ENCODE peak calls at places on chromosomes 16 and 17, in ten cellular contexts. One of them, this sample, is unnamed.

GRCh38 chr16:27313422-27314160 is at the start of gene IL4R:
- DNase-seq in pancreas: peak; percentile 86
- DNase-seq in thoracic aorta: peak; percentile 56
- DNase-seq in kidney epithelial cell: peak; percentile 73
- DNase-seq in BJ: no peak
- DNase-seq in heart left ventricle: peak; percentile 85
- DNase-seq in right lobe of liver: peak; percentile 95
- DNase-seq in HAP-1: peak; percentile 61
- DNase-seq in GM23338: peak; percentile 68
- DNase-seq in hepatocyte: peak; percentile 88
- DNase-seq in this sample: peak; percentile 87

GRCh38 chr16:10575506-10576130 is 4.8 kb downstream of the EMP2 start:
- DNase-seq in GM23338: no peak
- DNase-seq in thoracic aorta: no peak
- DNase-seq in HAP-1: no peak
- DNase-seq in kidney epithelial cell: no peak
- DNase-seq in BJ: no peak
- DNase-seq in heart left ventricle: no peak
- DNase-seq in pancreas: no peak
- DNase-seq in right lobe of liver: no peak
- DNase-seq in hepatocyte: no peak
- DNase-seq in this sample: no peak

GRCh38 chr16:1108299-1109252 is 12.5 kb upstream of the C1QTNF8 start:
- DNase-seq in right lobe of liver: peak; percentile 89
- DNase-seq in BJ: no peak
- DNase-seq in hepatocyte: no peak
- DNase-seq in thoracic aorta: no peak
- DNase-seq in pancreas: peak; percentile 90
- DNase-seq in HAP-1: peak; percentile 35
- DNase-seq in kidney epithelial cell: no peak
- DNase-seq in heart left ventricle: peak; percentile 58
- DNase-seq in GM23338: no peak
- DNase-seq in this sample: peak; percentile 86

GRCh38 chr17:14019186-14019956 is 49.9 kb upstream of the COX10 start:
- DNase-seq in HAP-1: no peak
- DNase-seq in GM23338: no peak
- DNase-seq in thoracic aorta: no peak
- DNase-seq in pancreas: no peak
- DNase-seq in BJ: no peak
- DNase-seq in hepatocyte: no peak
- DNase-seq in right lobe of liver: peak; percentile 51
- DNase-seq in kidney epithelial cell: no peak
- DNase-seq in heart left ventricle: no peak
- DNase-seq in this sample: no peak

GRCh38 chr17:54967621-54968258 is 714 bp downstream of the COX11 start:
- DNase-seq in hepatocyte: peak; percentile 50
- DNase-seq in kidney epithelial cell: no peak
- DNase-seq in GM23338: peak; percentile 22
- DNase-seq in right lobe of liver: peak; percentile 48
- DNase-seq in thoracic aorta: no peak
- DNase-seq in heart left ventricle: no peak
- DNase-seq in BJ: no peak
- DNase-seq in pancreas: no peak
- DNase-seq in HAP-1: peak; percentile 59
- DNase-seq in this sample: peak; percentile 64

GRCh38 chr17:48037036-48037881 is at the start of gene COPZ2:
- DNase-seq in thoracic aorta: peak; percentile 32
- DNase-seq in hepatocyte: peak; percentile 69
- DNase-seq in pancreas: peak; percentile 82
- DNase-seq in kidney epithelial cell: no peak
- DNase-seq in GM23338: peak; percentile 61
- DNase-seq in heart left ventricle: peak; percentile 84
- DNase-seq in HAP-1: no peak
- DNase-seq in right lobe of liver: peak; percentile 76
- DNase-seq in BJ: no peak
- DNase-seq in this sample: peak; percentile 88

GRCh38 chr16:27168790-27169189 is 34.5 kb upstream of the KDM8 start:
- DNase-seq in hepatocyte: no peak
- DNase-seq in kidney epithelial cell: no peak
- DNase-seq in GM23338: no peak
- DNase-seq in right lobe of liver: no peak
- DNase-seq in heart left ventricle: no peak
- DNase-seq in pancreas: no peak
- DNase-seq in HAP-1: no peak
- DNase-seq in BJ: no peak
- DNase-seq in thoracic aorta: no peak
- DNase-seq in this sample: no peak

GRCh38 chr17:31535581-31535981 is 144.1 kb downstream of the RAB11FIP4 start:
- DNase-seq in right lobe of liver: no peak
- DNase-seq in kidney epithelial cell: no peak
- DNase-seq in thoracic aorta: no peak
- DNase-seq in HAP-1: no peak
- DNase-seq in GM23338: no peak
- DNase-seq in hepatocyte: no peak
- DNase-seq in pancreas: no peak
- DNase-seq in BJ: no peak
- DNase-seq in heart left ventricle: no peak
- DNase-seq in this sample: no peak

DNA sequence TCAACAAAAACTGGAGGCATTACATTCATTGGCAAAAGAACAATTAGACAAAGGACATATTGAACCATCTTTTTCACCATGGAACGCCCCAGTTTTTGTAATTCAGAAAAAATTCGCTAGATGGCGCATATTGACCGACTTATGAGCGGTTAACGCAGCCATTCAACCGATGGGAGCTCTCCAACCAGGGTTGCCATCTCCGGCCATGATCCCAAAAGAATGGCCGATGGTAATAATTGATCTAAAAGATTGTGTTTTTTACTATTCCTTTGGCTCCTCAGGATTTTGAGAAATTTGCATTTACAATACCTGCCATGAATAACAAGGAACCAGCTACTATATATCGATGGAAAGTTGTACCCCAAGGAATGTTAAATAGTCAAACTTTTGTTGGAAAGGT is 21.4 kb downstream of the ALOX15B start:
- DNase-seq in kidney epithelial cell: no peak
- DNase-seq in right lobe of liver: no peak
- DNase-seq in hepatocyte: peak; percentile 87
- DNase-seq in thoracic aorta: no peak
- DNase-seq in heart left ventricle: no peak
- DNase-seq in GM23338: peak; percentile 91
- DNase-seq in BJ: peak; percentile 8
- DNase-seq in HAP-1: peak; percentile 82
- DNase-seq in pancreas: no peak
- DNase-seq in this sample: peak; percentile 79
- H3K27me3 ChIP-seq in kidney epithelial cell: peaks cover 53% of the 10 kb centered on the region
- H3K27me3 ChIP-seq in right lobe of liver: no peaks in the 10 kb centered on the region
- H3K27me3 ChIP-seq in hepatocyte: peaks cover 25% of the 10 kb centered on the region
- H3K27me3 ChIP-seq in thoracic aorta: peaks cover 11% of the 10 kb centered on the region
- H3K27me3 ChIP-seq in heart left ventricle: peaks cover 71% of the 10 kb centered on the region
- H3K27me3 ChIP-seq in GM23338: peaks cover 74% of the 10 kb centered on the region
- H3K27me3 ChIP-seq in BJ: peaks cover 40% of the 10 kb centered on the region
- H3K27me3 ChIP-seq in HAP-1: peaks cover 20% of the 10 kb centered on the region
- H3K27me3 ChIP-seq in pancreas: no peaks in the 10 kb centered on the region
- H3K27me3 ChIP-seq in this sample: peaks cover 46% of the 10 kb centered on the region

GRCh38 chr17:77809814-77810213 is 148.7 kb upstream of the TNRC6C start:
- DNase-seq in heart left ventricle: no peak
- DNase-seq in right lobe of liver: no peak
- DNase-seq in kidney epithelial cell: no peak
- DNase-seq in thoracic aorta: no peak
- DNase-seq in pancreas: no peak
- DNase-seq in BJ: no peak
- DNase-seq in GM23338: no peak
- DNase-seq in HAP-1: no peak
- DNase-seq in hepatocyte: no peak
- DNase-seq in this sample: no peak

GRCh38 chr17:77807051-77807745 is 151.3 kb upstream of the TNRC6C start:
- DNase-seq in BJ: no peak
- DNase-seq in right lobe of liver: no peak
- DNase-seq in pancreas: no peak
- DNase-seq in GM23338: no peak
- DNase-seq in heart left ventricle: peak; percentile 8
- DNase-seq in thoracic aorta: no peak
- DNase-seq in hepatocyte: no peak
- DNase-seq in HAP-1: no peak
- DNase-seq in kidney epithelial cell: no peak
- DNase-seq in this sample: no peak

GRCh38 chr17:77810536-77810935 is 148.0 kb upstream of the TNRC6C start:
- DNase-seq in GM23338: no peak
- DNase-seq in BJ: no peak
- DNase-seq in kidney epithelial cell: no peak
- DNase-seq in thoracic aorta: no peak
- DNase-seq in pancreas: no peak
- DNase-seq in heart left ventricle: peak; percentile 61
- DNase-seq in right lobe of liver: no peak
- DNase-seq in HAP-1: peak; percentile 57
- DNase-seq in hepatocyte: no peak
- DNase-seq in this sample: peak; percentile 69

GRCh38 chr17:77808663-77809425 is 149.7 kb upstream of the TNRC6C start:
- DNase-seq in hepatocyte: no peak
- DNase-seq in pancreas: no peak
- DNase-seq in heart left ventricle: peak; percentile 13
- DNase-seq in BJ: no peak
- DNase-seq in right lobe of liver: no peak
- DNase-seq in kidney epithelial cell: no peak
- DNase-seq in thoracic aorta: no peak
- DNase-seq in GM23338: no peak
- DNase-seq in HAP-1: no peak
- DNase-seq in this sample: no peak

DNA sequence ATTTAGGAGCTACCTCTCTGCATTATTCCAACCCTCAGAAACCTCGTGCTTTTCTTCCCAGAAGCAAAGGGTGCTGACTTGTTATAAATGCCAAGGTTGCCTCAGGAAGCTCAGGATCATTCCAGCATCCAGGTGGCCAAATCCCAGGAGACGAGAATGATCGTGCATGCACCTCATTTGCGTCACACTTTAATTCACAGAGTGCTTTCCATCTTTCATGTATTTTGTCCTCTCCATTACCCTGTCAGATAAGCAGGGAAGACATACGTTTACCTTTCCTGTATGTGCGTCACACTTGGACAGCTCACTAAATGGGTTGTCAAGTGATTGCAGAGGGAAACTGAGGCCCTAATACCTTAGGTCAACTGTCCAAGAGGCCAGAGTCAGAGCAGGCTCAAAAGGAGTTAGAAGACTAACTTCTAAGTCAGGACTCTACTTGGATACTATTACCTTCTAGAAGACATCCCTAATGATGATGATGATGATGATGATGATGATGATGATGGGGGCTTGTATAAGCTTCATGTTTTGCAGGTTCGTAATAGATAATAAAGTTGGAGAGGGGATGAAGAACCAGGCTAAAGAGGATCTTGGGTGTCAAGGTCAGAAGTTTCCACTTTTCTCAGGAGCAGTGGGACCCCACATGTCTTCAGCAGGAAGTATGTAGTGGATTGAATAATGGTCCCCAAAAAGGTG is 150.6 kb upstream of the TNRC6C start:
- DNase-seq in kidney epithelial cell: no peak
- DNase-seq in thoracic aorta: no peak
- DNase-seq in right lobe of liver: no peak
- DNase-seq in BJ: no peak
- DNase-seq in GM23338: no peak
- DNase-seq in hepatocyte: no peak
- DNase-seq in pancreas: no peak
- DNase-seq in HAP-1: no peak
- DNase-seq in heart left ventricle: no peak
- DNase-seq in this sample: no peak
- H3K27me3 ChIP-seq in kidney epithelial cell: peaks cover 17% of the 10 kb centered on the region
- H3K27me3 ChIP-seq in thoracic aorta: no peaks in the 10 kb centered on the region
- H3K27me3 ChIP-seq in right lobe of liver: no peaks in the 10 kb centered on the region
- H3K27me3 ChIP-seq in BJ: peaks cover 1% of the 10 kb centered on the region
- H3K27me3 ChIP-seq in GM23338: no peaks in the 10 kb centered on the region
- H3K27me3 ChIP-seq in hepatocyte: peaks cover under 1% of the 10 kb centered on the region
- H3K27me3 ChIP-seq in pancreas: no peaks in the 10 kb centered on the region
- H3K27me3 ChIP-seq in HAP-1: peaks cover 3% of the 10 kb centered on the region
- H3K27me3 ChIP-seq in heart left ventricle: no peaks in the 10 kb centered on the region
- H3K27me3 ChIP-seq in this sample: peaks cover 11% of the 10 kb centered on the region

GRCh38 chr17:74644419-74644818 is 20.9 kb upstream of the CD300E start:
- DNase-seq in hepatocyte: no peak
- DNase-seq in BJ: no peak
- DNase-seq in kidney epithelial cell: no peak
- DNase-seq in pancreas: no peak
- DNase-seq in heart left ventricle: no peak
- DNase-seq in GM23338: no peak
- DNase-seq in thoracic aorta: no peak
- DNase-seq in right lobe of liver: no peak
- DNase-seq in HAP-1: no peak
- DNase-seq in this sample: no peak

GRCh38 chr17:74643826-74644225 is 20.3 kb upstream of the CD300E start:
- DNase-seq in BJ: no peak
- DNase-seq in thoracic aorta: no peak
- DNase-seq in GM23338: no peak
- DNase-seq in right lobe of liver: no peak
- DNase-seq in hepatocyte: no peak
- DNase-seq in HAP-1: no peak
- DNase-seq in kidney epithelial cell: no peak
- DNase-seq in heart left ventricle: no peak
- DNase-seq in pancreas: no peak
- DNase-seq in this sample: no peak

GRCh38 chr17:74645010-74645409 is 21.5 kb upstream of the CD300E start:
- DNase-seq in kidney epithelial cell: no peak
- DNase-seq in thoracic aorta: no peak
- DNase-seq in pancreas: no peak
- DNase-seq in hepatocyte: no peak
- DNase-seq in heart left ventricle: no peak
- DNase-seq in BJ: no peak
- DNase-seq in HAP-1: no peak
- DNase-seq in right lobe of liver: no peak
- DNase-seq in GM23338: no peak
- DNase-seq in this sample: no peak

GRCh38 chr17:74647871-74648672 is 24.5 kb upstream of the CD300E start:
- DNase-seq in kidney epithelial cell: no peak
- DNase-seq in hepatocyte: peak; percentile 57
- DNase-seq in HAP-1: no peak
- DNase-seq in thoracic aorta: no peak
- DNase-seq in right lobe of liver: no peak
- DNase-seq in heart left ventricle: peak; percentile 43
- DNase-seq in GM23338: no peak
- DNase-seq in pancreas: no peak
- DNase-seq in BJ: no peak
- DNase-seq in this sample: no peak

GRCh38 chr17:74646231-74646630 is 22.7 kb upstream of the CD300E start:
- DNase-seq in GM23338: peak; percentile 68
- DNase-seq in heart left ventricle: no peak
- DNase-seq in HAP-1: no peak
- DNase-seq in hepatocyte: no peak
- DNase-seq in thoracic aorta: no peak
- DNase-seq in BJ: no peak
- DNase-seq in kidney epithelial cell: no peak
- DNase-seq in pancreas: no peak
- DNase-seq in right lobe of liver: no peak
- DNase-seq in this sample: peak; percentile 62
- H3K27me3 ChIP-seq in GM23338: no peaks in the 10 kb centered on the region
- H3K27me3 ChIP-seq in heart left ventricle: peaks cover 48% of the 10 kb centered on the region
- H3K27me3 ChIP-seq in HAP-1: peaks cover 23% of the 10 kb centered on the region
- H3K27me3 ChIP-seq in hepatocyte: peaks cover 26% of the 10 kb centered on the region
- H3K27me3 ChIP-seq in thoracic aorta: no peaks in the 10 kb centered on the region
- H3K27me3 ChIP-seq in BJ: no peaks in the 10 kb centered on the region
- H3K27me3 ChIP-seq in kidney epithelial cell: no peaks in the 10 kb centered on the region
- H3K27me3 ChIP-seq in pancreas: no peaks in the 10 kb centered on the region
- H3K27me3 ChIP-seq in right lobe of liver: no peaks in the 10 kb centered on the region
- H3K27me3 ChIP-seq in this sample: no peaks in the 10 kb centered on the region

DNA sequence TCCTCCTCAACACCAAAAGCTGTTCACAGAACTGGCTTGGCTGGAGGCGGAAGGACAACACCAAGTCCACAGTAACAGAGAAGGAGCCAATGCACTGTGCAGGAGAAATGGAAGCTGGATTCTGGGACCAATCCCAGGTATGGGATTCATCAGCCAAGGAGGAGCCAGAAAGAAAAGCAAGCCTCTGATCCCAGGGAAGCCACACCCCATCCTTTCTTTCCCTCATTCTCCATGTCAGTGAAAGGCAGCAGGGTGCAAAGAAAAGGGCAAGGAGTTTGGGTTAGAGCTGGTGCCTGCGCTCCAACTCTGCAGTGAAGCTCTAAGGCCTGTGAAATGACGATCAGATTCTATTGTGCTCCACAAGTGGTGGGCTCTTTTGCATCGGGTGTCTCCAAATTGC is 11.0 kb downstream of the DCAKD start:
- DNase-seq in right lobe of liver: no peak
- DNase-seq in hepatocyte: no peak
- DNase-seq in GM23338: peak; percentile 92
- DNase-seq in heart left ventricle: no peak
- DNase-seq in thoracic aorta: no peak
- DNase-seq in BJ: no peak
- DNase-seq in kidney epithelial cell: no peak
- DNase-seq in pancreas: no peak
- DNase-seq in HAP-1: peak; percentile 48
- DNase-seq in this sample: peak; percentile 93
- H3K27me3 ChIP-seq in right lobe of liver: no peaks in the 10 kb centered on the region
- H3K27me3 ChIP-seq in hepatocyte: no peaks in the 10 kb centered on the region
- H3K27me3 ChIP-seq in GM23338: no peaks in the 10 kb centered on the region
- H3K27me3 ChIP-seq in heart left ventricle: no peaks in the 10 kb centered on the region
- H3K27me3 ChIP-seq in thoracic aorta: no peaks in the 10 kb centered on the region
- H3K27me3 ChIP-seq in BJ: no peaks in the 10 kb centered on the region
- H3K27me3 ChIP-seq in kidney epithelial cell: no peaks in the 10 kb centered on the region
- H3K27me3 ChIP-seq in pancreas: no peaks in the 10 kb centered on the region
- H3K27me3 ChIP-seq in HAP-1: no peaks in the 10 kb centered on the region
- H3K27me3 ChIP-seq in this sample: no peaks in the 10 kb centered on the region

This sample was measured in H7.